ENCODE peak calls at places on chromosomes 11 and 22, in four cellular contexts. One of them, this sample, is unnamed.

GRCh38 chr11:76763573-76764348 is 19.4 kb upstream of the TSKU start:
- DNase-seq in esophagus squamous epithelium: no peak
- DNase-seq in kidney: no peak
- DNase-seq in lung: no peak
- DNase-seq in this sample: no peak

GRCh38 chr11:3036419-3036818 is 20.8 kb downstream of the CARS1 start:
- DNase-seq in kidney: peak; percentile 18
- DNase-seq in lung: no peak
- DNase-seq in esophagus squamous epithelium: no peak
- DNase-seq in this sample: no peak

GRCh38 chr11:14907411-14908213 is 15.6 kb upstream of the CYP2R1 start:
- DNase-seq in lung: peak; percentile 81
- DNase-seq in kidney: peak; percentile 87
- DNase-seq in esophagus squamous epithelium: peak; percentile 12
- DNase-seq in this sample: peak; percentile 78

GRCh38 chr11:102946237-102946636 is 9.3 kb downstream of the MMP13 start:
- DNase-seq in esophagus squamous epithelium: no peak
- DNase-seq in lung: no peak
- DNase-seq in kidney: no peak
- DNase-seq in this sample: no peak

GRCh38 chr11:58285483-58286040 is 17.5 kb upstream of the OR10W1 start:
- DNase-seq in esophagus squamous epithelium: no peak
- DNase-seq in lung: no peak
- DNase-seq in kidney: no peak
- DNase-seq in this sample: no peak

GRCh38 chr22:37259540-37260029 is 15.5 kb upstream of the RAC2 start:
- DNase-seq in kidney: no peak
- DNase-seq in lung: no peak
- DNase-seq in esophagus squamous epithelium: no peak
- DNase-seq in this sample: no peak

GRCh38 chr22:27224485-27225364 is 567.3 kb downstream of the MIAT start:
- DNase-seq in kidney: no peak
- DNase-seq in lung: no peak
- DNase-seq in esophagus squamous epithelium: no peak
- DNase-seq in this sample: no peak

GRCh38 chr22:39173787-39174497 is 21.5 kb upstream of the CBX7 start:
- DNase-seq in esophagus squamous epithelium: no peak
- DNase-seq in kidney: no peak
- DNase-seq in lung: no peak
- DNase-seq in this sample: no peak

GRCh38 chr11:10454902-10455631 is at the start of gene AMPD3:
- DNase-seq in esophagus squamous epithelium: no peak
- DNase-seq in lung: peak; percentile 28
- DNase-seq in kidney: no peak
- DNase-seq in this sample: no peak

GRCh38 chr22:25282671-25283561 is 63.5 kb downstream of the CRYBB2 start:
- DNase-seq in lung: no peak
- DNase-seq in esophagus squamous epithelium: no peak
- DNase-seq in kidney: no peak
- DNase-seq in this sample: peak; percentile 20

GRCh38 chr11:118625976-118626375 is 18.6 kb downstream of the PHLDB1 start:
- DNase-seq in kidney: peak; percentile 53
- DNase-seq in esophagus squamous epithelium: no peak
- DNase-seq in lung: no peak
- DNase-seq in this sample: no peak

GRCh38 chr11:120133216-120134105 is 4.5 kb downstream of the TRIM29 start:
- DNase-seq in kidney: peak; percentile 39
- DNase-seq in esophagus squamous epithelium: no peak
- DNase-seq in lung: no peak
- DNase-seq in this sample: peak; percentile 34

GRCh38 chr11:132858203-132858602 is 674.1 kb downstream of the OPCML start:
- DNase-seq in esophagus squamous epithelium: no peak
- DNase-seq in lung: no peak
- DNase-seq in kidney: no peak
- DNase-seq in this sample: no peak

GRCh38 chr11:19849107-19849789 is 136.6 kb downstream of the NAV2 start:
- DNase-seq in esophagus squamous epithelium: no peak
- DNase-seq in lung: no peak
- DNase-seq in kidney: no peak
- DNase-seq in this sample: peak; percentile 77

GRCh38 chr22:26453195-26453594 is 24.1 kb downstream of the ASPHD2 start:
- DNase-seq in lung: no peak
- DNase-seq in kidney: no peak
- DNase-seq in esophagus squamous epithelium: no peak
- DNase-seq in this sample: no peak

GRCh38 chr22:48737461-48738203 is 1090.0 kb downstream of the BRD1 start:
- DNase-seq in esophagus squamous epithelium: no peak
- DNase-seq in lung: no peak
- DNase-seq in kidney: peak; percentile 48
- DNase-seq in this sample: no peak

GRCh38 chr11:65041206-65042035 is at the start of gene SAC3D1:
- DNase-seq in kidney: no peak
- DNase-seq in esophagus squamous epithelium: no peak
- DNase-seq in lung: no peak
- DNase-seq in this sample: peak; percentile 74

GRCh38 chr11:95641506-95641905 is 148.1 kb downstream of the FAM76B start:
- DNase-seq in lung: peak; percentile 67
- DNase-seq in esophagus squamous epithelium: no peak
- DNase-seq in kidney: no peak
- DNase-seq in this sample: no peak

GRCh38 chr11:43927925-43928707 is 14.3 kb upstream of the C11orf96 start:
- DNase-seq in kidney: no peak
- DNase-seq in lung: no peak
- DNase-seq in esophagus squamous epithelium: no peak
- DNase-seq in this sample: no peak

GRCh38 chr22:37133304-37134018 is 16.3 kb downstream of the IL2RB start:
- DNase-seq in esophagus squamous epithelium: no peak
- DNase-seq in lung: no peak
- DNase-seq in kidney: no peak
- DNase-seq in this sample: no peak

GRCh38 chr11:72226701-72227100 is 2.1 kb downstream of the INPPL1 start:
- DNase-seq in kidney: no peak
- DNase-seq in lung: peak; percentile 22
- DNase-seq in esophagus squamous epithelium: no peak
- DNase-seq in this sample: no peak

GRCh38 chr11:75969626-75970308 is 154.8 kb downstream of the UVRAG start:
- DNase-seq in lung: no peak
- DNase-seq in esophagus squamous epithelium: no peak
- DNase-seq in kidney: no peak
- DNase-seq in this sample: no peak

GRCh38 chr11:43567396-43567975 is 113.1 kb upstream of the HSD17B12 start:
- DNase-seq in lung: no peak
- DNase-seq in kidney: no peak
- DNase-seq in esophagus squamous epithelium: no peak
- DNase-seq in this sample: no peak

GRCh38 chr11:67163006-67163405 is 43.9 kb downstream of the KDM2A start:
- DNase-seq in kidney: no peak
- DNase-seq in lung: no peak
- DNase-seq in esophagus squamous epithelium: no peak
- DNase-seq in this sample: no peak

GRCh38 chr11:67160872-67161783 is 42.1 kb downstream of the KDM2A start:
- DNase-seq in lung: no peak
- DNase-seq in esophagus squamous epithelium: no peak
- DNase-seq in kidney: no peak
- DNase-seq in this sample: no peak

GRCh38 chr11:67167715-67168114 is 48.7 kb downstream of the KDM2A start:
- DNase-seq in lung: no peak
- DNase-seq in esophagus squamous epithelium: no peak
- DNase-seq in kidney: no peak
- DNase-seq in this sample: no peak

GRCh38 chr11:67165595-67165994 is 46.5 kb downstream of the KDM2A start:
- DNase-seq in esophagus squamous epithelium: no peak
- DNase-seq in lung: no peak
- DNase-seq in kidney: no peak
- DNase-seq in this sample: no peak

DNA sequence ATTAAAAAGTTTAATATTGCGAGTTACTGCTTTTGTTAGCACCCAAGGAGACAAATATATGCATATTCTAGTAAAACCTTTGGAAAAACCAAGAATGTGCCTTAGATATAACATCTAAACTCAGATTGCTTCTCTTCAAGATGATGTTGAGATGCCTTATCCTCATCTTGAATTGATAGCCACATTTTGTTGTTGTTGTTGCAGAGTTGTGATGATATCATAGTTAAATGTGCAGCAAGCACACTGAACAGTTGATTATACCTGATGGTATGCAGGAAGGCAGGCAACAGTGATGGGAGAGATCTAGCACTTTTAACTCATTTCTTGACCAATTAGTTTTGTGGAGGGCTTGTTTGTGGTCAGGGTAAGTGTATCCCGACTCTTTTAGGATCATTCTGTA is 48.0 kb downstream of the KDM2A start:
- DNase-seq in kidney: no peak
- DNase-seq in esophagus squamous epithelium: no peak
- DNase-seq in lung: no peak
- DNase-seq in this sample: no peak
- H3K4me1 ChIP-seq in kidney: peaks cover 6% of the 10 kb centered on the region
- H3K4me1 ChIP-seq in esophagus squamous epithelium: no peaks in the 10 kb centered on the region
- H3K4me1 ChIP-seq in lung: peaks cover 2% of the 10 kb centered on the region
- H3K4me1 ChIP-seq in this sample: peaks cover 8% of the 10 kb centered on the region

DNA sequence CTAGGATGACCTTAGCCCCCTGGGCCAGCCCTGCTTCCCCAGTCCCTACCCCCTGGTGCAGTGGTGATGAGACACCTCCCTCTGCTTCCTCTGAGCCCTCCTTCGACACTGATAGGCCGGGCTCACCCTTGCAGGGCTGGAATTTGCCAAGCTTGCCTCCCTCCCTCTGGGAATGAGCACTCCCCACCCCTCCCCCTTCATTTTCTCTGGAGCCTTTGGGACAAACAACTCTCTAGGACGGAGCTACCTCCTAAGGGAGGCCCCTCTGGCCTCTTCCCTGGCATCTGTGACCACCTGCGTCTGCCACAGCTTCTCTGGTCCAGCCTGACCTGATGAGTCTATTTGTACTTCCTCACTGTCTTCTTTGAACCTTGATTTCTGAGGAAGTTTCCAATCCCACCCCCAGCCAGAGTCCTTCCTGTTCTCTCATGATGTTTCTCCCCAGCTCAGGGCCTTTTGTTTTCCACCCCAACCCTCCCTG is 53.3 kb upstream of the ADA2 start:
- DNase-seq in esophagus squamous epithelium: no peak
- DNase-seq in lung: peak; percentile 25
- DNase-seq in kidney: peak; percentile 46
- DNase-seq in this sample: no peak
- H3K27ac ChIP-seq in esophagus squamous epithelium: no peak overlapping the region
- H3K27ac ChIP-seq in lung: no peak overlapping the region
- H3K27ac ChIP-seq in kidney: no peak overlapping the region
- H3K27ac ChIP-seq in this sample: no peak overlapping the region

GRCh38 chr22:20412474-20413216 is 18.7 kb downstream of the ZNF74 start:
- DNase-seq in lung: no peak
- DNase-seq in kidney: no peak
- DNase-seq in esophagus squamous epithelium: no peak
- DNase-seq in this sample: no peak
- TF ChIP-seq CTCF in lung: no peak
- TF ChIP-seq CTCF in kidney: no peak
- TF ChIP-seq CTCF in esophagus squamous epithelium: no peak
- TF ChIP-seq CTCF in this sample: no peak

DNA sequence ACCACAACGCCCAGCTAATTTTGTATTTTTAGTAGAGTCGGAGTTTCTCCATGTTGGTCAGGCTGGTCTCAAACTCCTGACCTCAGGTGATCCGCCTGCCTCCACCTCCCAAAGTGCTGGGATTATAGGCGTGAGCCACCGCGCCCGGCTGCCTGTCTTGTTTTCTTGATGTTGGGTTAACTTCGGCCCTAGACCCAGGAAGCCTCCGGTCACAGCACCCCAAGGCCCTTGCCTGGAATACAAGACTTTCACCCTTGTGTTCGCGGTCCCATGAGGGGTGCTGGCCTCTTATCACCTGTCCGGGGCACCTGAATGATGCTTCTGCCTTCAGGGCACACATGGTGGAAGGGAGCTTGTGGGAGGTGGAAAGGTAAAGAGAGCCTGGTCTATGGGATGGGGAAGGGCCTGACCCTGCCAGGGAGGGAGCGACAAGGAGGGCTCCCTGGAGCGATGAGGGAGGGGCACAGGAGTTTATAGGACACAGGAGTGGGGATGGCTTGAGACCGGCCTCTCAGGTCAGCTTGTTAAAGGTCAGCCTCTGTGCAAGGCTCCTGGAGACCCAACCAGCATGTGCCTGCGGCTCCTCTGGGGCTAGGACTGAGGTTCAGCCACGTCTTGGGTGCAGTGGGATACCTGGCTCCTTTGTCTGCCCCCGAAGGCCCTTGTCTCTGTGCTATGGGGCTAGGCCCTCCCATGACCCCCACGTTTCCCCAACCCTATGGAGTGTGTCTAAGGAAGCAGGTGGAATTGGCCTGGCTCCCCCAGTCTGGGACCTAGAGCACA is 34.7 kb upstream of the GRAMD4 start:
- DNase-seq in lung: no peak
- DNase-seq in kidney: peak; percentile 55
- DNase-seq in esophagus squamous epithelium: no peak
- DNase-seq in this sample: no peak
- H3K4me1 ChIP-seq in lung: peaks cover 10% of the 10 kb centered on the region
- H3K4me1 ChIP-seq in kidney: peaks cover 11% of the 10 kb centered on the region
- H3K4me1 ChIP-seq in esophagus squamous epithelium: peaks cover 39% of the 10 kb centered on the region
- H3K4me1 ChIP-seq in this sample: peaks cover 20% of the 10 kb centered on the region

GRCh38 chr11:123577081-123577598 is 77.3 kb downstream of the SCN3B start:
- DNase-seq in lung: peak; percentile 65
- DNase-seq in kidney: no peak
- DNase-seq in esophagus squamous epithelium: no peak
- DNase-seq in this sample: peak; percentile 87
- H3K27ac ChIP-seq in lung: no peak overlapping the region
- H3K27ac ChIP-seq in kidney: no peak overlapping the region
- H3K27ac ChIP-seq in esophagus squamous epithelium: no peak overlapping the region
- H3K27ac ChIP-seq in this sample: no peak overlapping the region

DNA sequence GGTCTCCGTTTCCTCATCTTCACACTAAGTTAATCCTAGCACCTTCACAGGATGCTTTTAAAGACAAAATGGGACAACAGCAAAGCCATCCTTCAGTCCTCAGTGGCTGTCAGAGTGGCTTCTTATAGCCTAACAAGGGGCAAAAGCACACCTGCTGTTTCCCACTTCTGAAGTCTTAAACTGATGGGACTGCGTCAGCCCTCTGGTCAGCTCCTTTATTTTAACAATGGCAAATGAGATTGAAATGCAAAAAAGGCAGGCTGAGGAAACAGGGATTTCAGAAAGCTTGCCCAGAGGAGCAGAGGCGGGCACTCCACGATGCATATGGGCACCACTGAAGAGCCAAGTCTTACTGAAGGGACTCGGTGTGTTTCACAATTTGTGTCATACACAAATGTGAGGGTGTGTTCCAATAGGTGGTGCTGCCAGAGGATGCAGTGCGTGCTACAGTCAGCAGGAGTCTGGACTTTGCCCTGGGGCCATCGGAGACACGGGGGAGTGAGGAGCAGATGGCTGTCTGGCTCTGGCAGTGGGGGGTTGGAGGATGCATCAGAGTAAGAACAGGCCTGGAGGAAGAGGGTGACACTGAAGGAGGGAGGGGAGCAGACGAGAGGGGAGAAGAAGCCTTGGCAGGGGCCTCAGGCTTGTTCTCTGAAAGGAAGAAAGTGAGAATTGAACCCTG is 47.3 kb downstream of the TENM4 start:
- DNase-seq in lung: no peak
- DNase-seq in kidney: no peak
- DNase-seq in esophagus squamous epithelium: no peak
- DNase-seq in this sample: no peak
- TF ChIP-seq CTCF in lung: no peak
- TF ChIP-seq CTCF in kidney: no peak
- TF ChIP-seq CTCF in esophagus squamous epithelium: no peak
- TF ChIP-seq CTCF in this sample: no peak